ENCODE peak calls at places on chromosomes 6 and 20, in four cellular contexts. N is H1, R is K562, V is GM12878. Y is an unnamed sample. For H3K36me3, the result is how much of the 10 kb centered on the place peaks cover.

GRCh38 chr6:1498491-1499113 is 109.2 kb downstream of the FOXF2 start:
- DNase-seq in R (no peak), V (no peak), N (no peak), Y (peak)

GRCh38 chr20:38774167-38774566 is 25.9 kb downstream of the ACTR5 start:
- DNase-seq in V (no peak), R (no peak), N (no peak), Y (no peak)

GRCh38 chr6:90538651-90539050 is 48.2 kb downstream of the MAP3K7 start:
- DNase-seq in V (no peak), R (peak), N (no peak), Y (no peak)

GRCh38 chr6:72461144-72461543 is 160.7 kb upstream of the KCNQ5 start:
- DNase-seq in N (no peak), R (no peak), V (no peak), Y (no peak)

GRCh38 chr6:41428402-41428994 is 93.1 kb downstream of the NCR2 start:
- DNase-seq in V (no peak), N (no peak), R (no peak), Y (no peak)

GRCh38 chr20:50992336-50992732 is 30.6 kb downstream of the KCNG1 start:
- DNase-seq in R (no peak), V (no peak), N (no peak), Y (no peak)

GRCh38 chr20:54062812-54063280 is 7.5 kb downstream of the BCAS1 start:
- DNase-seq in V (peak), R (peak), N (no peak), Y (peak)

GRCh38 chr6:53431704-53432103 is 83.0 kb upstream of the ELOVL5 start:
- DNase-seq in V (no peak), R (no peak), N (no peak), Y (no peak)

GRCh38 chr6:3500262-3501001 is 43.6 kb upstream of the SLC22A23 start:
- DNase-seq in R (no peak), V (no peak), N (no peak), Y (peak)

GRCh38 chr20:7935027-7935551 is 5.2 kb downstream of the HAO1 start:
- DNase-seq in N (no peak), V (peak), R (no peak), Y (no peak)

GRCh38 chr6:1630771-1631217 is 21.1 kb downstream of the FOXC1 start:
- DNase-seq in V (no peak), N (no peak), R (peak), Y (no peak)

GRCh38 chr6:39377530-39377929 is 55.0 kb upstream of the KCNK16 start:
- DNase-seq in N (peak), V (no peak), R (peak), Y (peak)

GRCh38 chr20:6698056-6698455 is 69.4 kb upstream of the BMP2 start:
- DNase-seq in N (no peak), R (no peak), V (no peak), Y (peak)

GRCh38 chr20:5122861-5123260 is 3.1 kb upstream of the PCNA start:
- DNase-seq in N (no peak), V (no peak), R (peak), Y (no peak)

GRCh38 chr6:36914227-36914794 is 28.6 kb downstream of the C6orf89 start:
- DNase-seq in R (no peak), N (peak), V (no peak), Y (peak)

GRCh38 chr20:21342656-21343345 is 39.7 kb downstream of the XRN2 start:
- DNase-seq in R (no peak), V (no peak), N (no peak), Y (no peak)

GRCh38 chr20:9409981-9410380 is 104.4 kb upstream of the LAMP5 start:
- DNase-seq in R (no peak), V (no peak), N (no peak), Y (no peak)

GRCh38 chr20:10020937-10021336 is 13.8 kb upstream of the ANKEF1 start:
- DNase-seq in N (no peak), R (no peak), V (no peak), Y (no peak)

GRCh38 chr20:50151034-50151743 is 2.3 kb downstream of the PEDS1 start:
- DNase-seq in V (no peak), R (peak), N (no peak), Y (no peak)

GRCh38 chr6:16723833-16724232 is 37.4 kb downstream of the ATXN1 start:
- DNase-seq in V (no peak), R (no peak), N (no peak), Y (peak)

GRCh38 chr20:51563597-51564332 is 21.2 kb upstream of the NFATC2 start:
- DNase-seq in V (no peak), N (peak), R (peak), Y (peak)

GRCh38 chr6:2127484-2127911 is 117.9 kb downstream of the GMDS start:
- DNase-seq in N (no peak), R (peak), V (peak), Y (no peak)

GRCh38 chr6:125154184-125155135 is 887 bp downstream of the TPD52L1 start:
- DNase-seq in R (peak), N (peak), V (no peak), Y (peak)

GRCh38 chr6:79453558-79454042 is 83.6 kb downstream of the LCA5 start:
- DNase-seq in V (no peak), N (no peak), R (no peak), Y (no peak)

GRCh38 chr6:124441430-124441829 is 520.8 kb upstream of the RNF217 start:
- DNase-seq in V (no peak), N (no peak), R (no peak), Y (no peak)

GRCh38 chr6:119308994-119309657 is 40.4 kb downstream of the MAN1A1 start:
- DNase-seq in V (no peak), R (no peak), N (no peak), Y (peak)

GRCh38 chr6:7238900-7239589 is 74.0 kb downstream of the SSR1 start:
- DNase-seq in R (peak), N (peak), V (no peak), Y (peak)

GRCh38 chr6:43878823-43879495 is 108.9 kb downstream of the VEGFA start:
- DNase-seq in V (no peak), R (no peak), N (no peak), Y (no peak)

GRCh38 chr20:2140561-2140960 is 38.9 kb downstream of the STK35 start:
- DNase-seq in N (no peak), R (no peak), V (no peak), Y (no peak)

GRCh38 chr6:137076277-137077068 is 31.7 kb upstream of the IL20RA start:
- DNase-seq in N (peak), V (no peak), R (peak), Y (peak)

GRCh38 chr6:137602871-137603270 is 108.7 kb upstream of the OLIG3 start:
- DNase-seq in R (no peak), N (no peak), V (no peak), Y (no peak)

GRCh38 chr20:1862665-1863059 is 32.5 kb upstream of the SIRPA start:
- DNase-seq in N (no peak), V (no peak), R (no peak), Y (no peak)

GRCh38 chr20:5328228-5328627 is 11.5 kb upstream of the PROKR2 start:
- DNase-seq in R (no peak), N (no peak), V (no peak), Y (no peak)

GRCh38 chr20:37356961-37357371 is 11.0 kb downstream of the SRC start:
- DNase-seq in N (no peak), V (no peak), R (no peak), Y (no peak)

GRCh38 chr20:1353956-1354355 is 25.0 kb upstream of the SDCBP2 start:
- DNase-seq in V (no peak), N (no peak), R (no peak), Y (no peak)

DNA sequence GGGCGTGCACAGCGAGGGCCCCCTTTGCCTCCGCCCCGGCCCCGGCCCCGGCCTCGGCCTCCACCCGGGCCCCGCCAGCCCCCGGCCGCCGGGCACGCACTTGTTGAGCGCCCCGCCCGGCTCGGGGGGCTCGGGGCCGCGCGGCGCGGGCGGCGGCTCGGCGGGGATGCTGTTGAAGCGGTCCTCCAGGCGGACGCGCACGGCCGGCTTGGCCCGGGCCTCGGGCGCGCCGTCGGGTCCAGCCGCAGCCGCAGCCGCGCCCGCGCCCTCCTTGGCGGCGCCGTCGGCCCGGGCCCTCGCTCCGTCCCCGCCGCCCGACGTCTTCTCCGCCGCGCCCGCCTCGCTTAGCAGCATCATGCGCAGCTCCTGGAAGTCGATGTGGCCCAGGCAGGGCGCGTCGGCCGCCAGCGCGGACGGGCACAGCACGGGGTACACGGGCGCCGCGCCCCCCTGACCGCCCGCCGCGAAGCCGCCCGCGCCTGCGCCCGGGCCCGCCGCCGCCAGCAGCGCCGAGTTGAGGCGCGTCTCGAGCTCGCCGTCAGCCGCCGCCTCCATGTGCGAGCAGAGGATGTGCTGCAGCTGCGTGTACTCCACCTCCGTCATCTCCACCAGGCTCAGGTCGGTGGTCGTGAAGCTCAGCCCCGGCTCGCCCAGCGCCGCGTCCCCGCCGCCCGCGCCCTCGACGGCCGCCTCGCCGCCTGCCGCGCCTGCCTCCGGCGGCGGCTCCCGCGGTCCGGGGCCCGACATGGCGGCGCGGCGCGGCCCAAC is 514 bp downstream of the TCFL5 start:
- DNase-seq in V (no peak), R (peak), N (peak), Y (no peak)
- TF ChIP-seq CBX5 in V (no peak), R (no peak), N (no peak), Y (no peak)

DNA sequence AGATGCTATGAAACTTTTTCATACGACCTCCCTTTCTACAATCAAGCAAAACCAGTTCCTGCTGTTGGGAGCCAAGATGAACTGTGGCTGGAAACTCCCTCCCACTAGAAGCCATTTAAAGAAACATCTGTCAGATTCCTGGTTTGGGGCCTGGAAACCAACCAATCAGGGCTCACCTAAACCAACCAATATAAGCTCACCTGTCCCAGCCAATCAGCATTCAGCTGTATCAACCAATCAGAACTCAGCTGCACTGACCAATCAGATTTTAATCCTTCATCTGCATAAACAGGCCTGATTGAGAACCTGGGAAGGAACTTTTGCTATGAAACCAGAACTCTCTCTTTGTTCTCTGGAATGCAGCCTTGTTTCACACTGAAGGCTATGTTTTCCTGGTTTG is 42.4 kb downstream of the SNX14 start:
- DNase-seq in N (no peak), R (peak), V (no peak), Y (no peak)
- H3K36me3 ChIP-seq in N (under half), R (under half), V (under half), Y (under half)

DNA sequence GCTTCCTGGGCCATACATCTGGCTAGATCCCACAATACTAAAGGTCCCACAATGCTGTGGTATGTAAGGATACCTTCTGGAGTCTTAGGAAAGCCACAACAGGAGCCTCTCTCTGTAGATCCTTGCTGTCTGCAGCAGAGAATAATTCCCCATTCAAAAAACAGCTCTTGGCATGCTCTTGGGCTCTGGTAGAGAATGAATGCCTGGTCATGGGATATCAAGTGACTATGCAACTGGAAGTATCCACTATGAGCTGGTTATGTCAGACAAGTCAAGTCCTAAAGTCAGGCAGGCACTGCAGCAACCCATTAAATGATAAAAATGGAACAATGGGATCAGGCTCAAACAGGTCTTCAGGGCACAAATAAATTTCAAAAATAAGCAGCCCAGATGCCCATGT is 4.4 kb downstream of the AK9 start:
- DNase-seq in R (no peak), V (no peak), N (no peak), Y (no peak)
- TF ChIP-seq CBX5 in R (no peak), V (no peak), N (no peak), Y (no peak)

GRCh38 chr6:82176616-82177015 is 70.9 kb downstream of the IBTK start:
- DNase-seq in N (no peak), R (no peak), V (no peak), Y (no peak)
- H3K36me3 ChIP-seq in N (under half), R (half or more), V (under half), Y (under half)

GRCh38 chr6:82785206-82785605 is 280.4 kb downstream of the UBE3D start:
- DNase-seq in V (no peak), N (no peak), R (no peak), Y (no peak)

GRCh38 chr6:82780334-82780733 is 285.3 kb downstream of the UBE3D start:
- DNase-seq in N (no peak), V (no peak), R (no peak), Y (no peak)

GRCh38 chr6:82786251-82786650 is 279.4 kb downstream of the UBE3D start:
- DNase-seq in N (no peak), V (no peak), R (no peak), Y (no peak)

GRCh38 chr6:82781805-82782204 is 283.8 kb downstream of the UBE3D start:
- DNase-seq in V (no peak), N (no peak), R (no peak), Y (no peak)

DNA sequence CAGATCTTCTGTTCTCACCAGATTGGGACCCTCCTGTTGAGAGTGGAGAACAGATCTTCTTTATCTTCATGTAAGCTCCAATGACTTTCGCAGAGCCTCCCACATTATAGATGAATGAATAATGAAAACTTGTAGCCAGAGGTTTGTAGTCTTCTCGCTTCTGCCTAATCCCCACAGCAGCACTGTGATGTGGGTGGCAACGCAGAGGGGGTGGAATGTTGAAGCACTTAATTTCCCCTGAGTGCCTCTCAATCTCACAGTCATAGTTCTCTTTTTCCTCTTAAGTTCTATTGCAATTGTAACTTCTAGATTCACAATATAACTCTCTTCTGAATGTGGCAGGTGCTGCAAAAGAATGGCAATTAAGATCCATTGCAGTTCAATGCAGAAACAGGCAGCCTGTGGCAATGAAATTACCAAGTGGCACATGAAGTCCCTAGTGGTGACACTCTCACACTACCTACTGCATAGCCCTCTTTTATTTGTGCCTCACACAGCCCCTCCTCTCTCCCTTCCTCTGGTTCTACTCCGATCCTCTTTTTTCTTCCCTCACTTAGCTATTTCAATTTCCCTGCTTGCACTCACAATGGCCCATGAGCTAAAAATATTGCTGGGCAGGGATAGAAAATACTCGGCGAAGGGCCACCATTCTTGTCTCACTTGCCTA is 281.9 kb downstream of the UBE3D start:
- DNase-seq in N (no peak), V (no peak), R (peak), Y (peak)
- TF ChIP-seq CBX5 in N (no peak), V (no peak), R (no peak), Y (no peak)